ENCODE peak calls at places on chromosomes 6 and 20, in seven cellular contexts. One of them, this sample, is unnamed.

GRCh38 chr6:168007592-168008338 is 10.3 kb downstream of the KIF25 start:
- DNase-seq in HEK293T: no peak
- DNase-seq in WTC11: no peak
- DNase-seq in lower leg skin: peak
- DNase-seq in A549: peak
- DNase-seq in GM12891: no peak
- DNase-seq in AG08396: peak
- DNase-seq in this sample: peak

GRCh38 chr6:39068391-39068790 is 19.8 kb downstream of the GLP1R start:
- DNase-seq in WTC11: no peak
- DNase-seq in lower leg skin: no peak
- DNase-seq in A549: no peak
- DNase-seq in AG08396: no peak
- DNase-seq in HEK293T: no peak
- DNase-seq in GM12891: no peak
- DNase-seq in this sample: no peak

GRCh38 chr6:5550631-5551030 is 289.3 kb downstream of the FARS2 start:
- DNase-seq in WTC11: no peak
- DNase-seq in AG08396: no peak
- DNase-seq in GM12891: no peak
- DNase-seq in HEK293T: no peak
- DNase-seq in A549: no peak
- DNase-seq in lower leg skin: no peak
- DNase-seq in this sample: no peak

GRCh38 chr6:5529015-5529414 is 267.7 kb downstream of the FARS2 start:
- DNase-seq in lower leg skin: no peak
- DNase-seq in GM12891: no peak
- DNase-seq in AG08396: no peak
- DNase-seq in WTC11: no peak
- DNase-seq in A549: no peak
- DNase-seq in HEK293T: no peak
- DNase-seq in this sample: no peak

GRCh38 chr6:88919032-88919431 is 44.4 kb downstream of the RNGTT start:
- DNase-seq in HEK293T: no peak
- DNase-seq in lower leg skin: no peak
- DNase-seq in GM12891: no peak
- DNase-seq in WTC11: no peak
- DNase-seq in A549: no peak
- DNase-seq in AG08396: no peak
- DNase-seq in this sample: no peak

GRCh38 chr20:57124346-57124745 is 142.1 kb downstream of the BMP7 start:
- DNase-seq in lower leg skin: no peak
- DNase-seq in GM12891: no peak
- DNase-seq in A549: no peak
- DNase-seq in AG08396: no peak
- DNase-seq in WTC11: no peak
- DNase-seq in HEK293T: no peak
- DNase-seq in this sample: no peak

GRCh38 chr6:56833127-56833791 is 121.6 kb upstream of the BEND6 start:
- DNase-seq in GM12891: no peak
- DNase-seq in HEK293T: no peak
- DNase-seq in A549: no peak
- DNase-seq in AG08396: no peak
- DNase-seq in WTC11: no peak
- DNase-seq in lower leg skin: no peak
- DNase-seq in this sample: no peak

GRCh38 chr20:61631770-61632169 is 379.7 kb downstream of the CDH4 start:
- DNase-seq in GM12891: no peak
- DNase-seq in WTC11: no peak
- DNase-seq in HEK293T: no peak
- DNase-seq in AG08396: no peak
- DNase-seq in A549: no peak
- DNase-seq in lower leg skin: no peak
- DNase-seq in this sample: no peak

GRCh38 chr6:165671222-165671715 is 8.2 kb upstream of the PDE10A start:
- DNase-seq in A549: no peak
- DNase-seq in WTC11: no peak
- DNase-seq in HEK293T: no peak
- DNase-seq in GM12891: no peak
- DNase-seq in lower leg skin: no peak
- DNase-seq in AG08396: no peak
- DNase-seq in this sample: no peak

GRCh38 chr6:71499667-71500066 is 211.1 kb downstream of the OGFRL1 start:
- DNase-seq in AG08396: no peak
- DNase-seq in A549: no peak
- DNase-seq in GM12891: no peak
- DNase-seq in WTC11: no peak
- DNase-seq in lower leg skin: no peak
- DNase-seq in HEK293T: no peak
- DNase-seq in this sample: no peak

GRCh38 chr6:127786109-127786508 is 114.7 kb downstream of the THEMIS start:
- DNase-seq in WTC11: no peak
- DNase-seq in A549: no peak
- DNase-seq in lower leg skin: no peak
- DNase-seq in GM12891: no peak
- DNase-seq in AG08396: no peak
- DNase-seq in HEK293T: no peak
- DNase-seq in this sample: no peak

GRCh38 chr20:38290829-38291581 is 13.0 kb upstream of the BPI start:
- DNase-seq in GM12891: no peak
- DNase-seq in A549: peak
- DNase-seq in HEK293T: peak
- DNase-seq in lower leg skin: no peak
- DNase-seq in WTC11: peak
- DNase-seq in AG08396: peak
- DNase-seq in this sample: no peak

GRCh38 chr6:98039876-98040605 is 757.0 kb upstream of the MMS22L start:
- DNase-seq in AG08396: no peak
- DNase-seq in A549: no peak
- DNase-seq in lower leg skin: no peak
- DNase-seq in HEK293T: peak
- DNase-seq in WTC11: no peak
- DNase-seq in GM12891: no peak
- DNase-seq in this sample: peak

GRCh38 chr6:146336200-146336599 is 207.4 kb upstream of the RAB32 start:
- DNase-seq in A549: no peak
- DNase-seq in WTC11: no peak
- DNase-seq in AG08396: no peak
- DNase-seq in GM12891: no peak
- DNase-seq in HEK293T: no peak
- DNase-seq in lower leg skin: no peak
- DNase-seq in this sample: no peak

GRCh38 chr6:124989136-124989983 is 27.1 kb downstream of the RNF217 start:
- DNase-seq in lower leg skin: no peak
- DNase-seq in A549: no peak
- DNase-seq in GM12891: no peak
- DNase-seq in AG08396: no peak
- DNase-seq in HEK293T: no peak
- DNase-seq in WTC11: no peak
- DNase-seq in this sample: no peak

GRCh38 chr6:117907600-117908245 is 659 bp downstream of the SLC35F1 start:
- DNase-seq in HEK293T: peak
- DNase-seq in WTC11: peak
- DNase-seq in GM12891: peak
- DNase-seq in AG08396: peak
- DNase-seq in lower leg skin: no peak
- DNase-seq in A549: no peak
- DNase-seq in this sample: no peak

GRCh38 chr6:16731503-16732018 is 29.7 kb downstream of the ATXN1 start:
- DNase-seq in lower leg skin: no peak
- DNase-seq in A549: no peak
- DNase-seq in AG08396: no peak
- DNase-seq in HEK293T: no peak
- DNase-seq in GM12891: peak
- DNase-seq in WTC11: no peak
- DNase-seq in this sample: no peak

GRCh38 chr20:18055261-18055660 is 2.5 kb downstream of the OVOL2 start:
- DNase-seq in GM12891: no peak
- DNase-seq in WTC11: peak
- DNase-seq in lower leg skin: no peak
- DNase-seq in HEK293T: no peak
- DNase-seq in A549: no peak
- DNase-seq in AG08396: no peak
- DNase-seq in this sample: no peak

GRCh38 chr6:30813623-30814136 is 69.3 kb upstream of the IER3 start:
- DNase-seq in WTC11: no peak
- DNase-seq in HEK293T: no peak
- DNase-seq in GM12891: no peak
- DNase-seq in lower leg skin: no peak
- DNase-seq in A549: no peak
- DNase-seq in AG08396: no peak
- DNase-seq in this sample: no peak

GRCh38 chr20:45995213-45996097 is 13.3 kb upstream of the MMP9 start:
- DNase-seq in HEK293T: no peak
- DNase-seq in GM12891: no peak
- DNase-seq in A549: peak
- DNase-seq in WTC11: no peak
- DNase-seq in lower leg skin: no peak
- DNase-seq in AG08396: no peak
- DNase-seq in this sample: peak

GRCh38 chr6:127933137-127933536 is 32.3 kb upstream of the THEMIS start:
- DNase-seq in GM12891: no peak
- DNase-seq in A549: no peak
- DNase-seq in HEK293T: no peak
- DNase-seq in WTC11: no peak
- DNase-seq in AG08396: no peak
- DNase-seq in lower leg skin: no peak
- DNase-seq in this sample: no peak

GRCh38 chr6:1313364-1313754 is 1.5 kb downstream of the FOXQ1 start:
- DNase-seq in WTC11: no peak
- DNase-seq in HEK293T: peak
- DNase-seq in A549: no peak
- DNase-seq in AG08396: peak
- DNase-seq in GM12891: no peak
- DNase-seq in lower leg skin: no peak
- DNase-seq in this sample: no peak

GRCh38 chr6:117615981-117616961 is 14.0 kb upstream of the GOPC start:
- DNase-seq in A549: no peak
- DNase-seq in AG08396: no peak
- DNase-seq in HEK293T: no peak
- DNase-seq in WTC11: peak
- DNase-seq in lower leg skin: no peak
- DNase-seq in GM12891: no peak
- DNase-seq in this sample: no peak

GRCh38 chr6:110951986-110952794 is 6.3 kb upstream of the GTF3C6 start:
- DNase-seq in HEK293T: no peak
- DNase-seq in GM12891: no peak
- DNase-seq in A549: peak
- DNase-seq in WTC11: no peak
- DNase-seq in lower leg skin: no peak
- DNase-seq in AG08396: no peak
- DNase-seq in this sample: no peak

GRCh38 chr20:45229264-45230056 is 8.3 kb downstream of the SEMG2 start:
- DNase-seq in WTC11: peak
- DNase-seq in AG08396: no peak
- DNase-seq in lower leg skin: no peak
- DNase-seq in A549: peak
- DNase-seq in GM12891: peak
- DNase-seq in HEK293T: peak
- DNase-seq in this sample: peak

GRCh38 chr6:51559059-51559458 is 528.4 kb downstream of the PKHD1 start:
- DNase-seq in lower leg skin: no peak
- DNase-seq in A549: no peak
- DNase-seq in AG08396: no peak
- DNase-seq in HEK293T: no peak
- DNase-seq in WTC11: no peak
- DNase-seq in GM12891: no peak
- DNase-seq in this sample: peak

GRCh38 chr6:36863670-36864540 is 10.7 kb downstream of the PPIL1 start:
- DNase-seq in GM12891: no peak
- DNase-seq in lower leg skin: peak
- DNase-seq in WTC11: no peak
- DNase-seq in AG08396: no peak
- DNase-seq in A549: no peak
- DNase-seq in HEK293T: no peak
- DNase-seq in this sample: no peak

GRCh38 chr20:38412877-38413577 is 22.1 kb downstream of the SNHG17 start:
- DNase-seq in GM12891: no peak
- DNase-seq in HEK293T: no peak
- DNase-seq in lower leg skin: peak
- DNase-seq in WTC11: peak
- DNase-seq in AG08396: no peak
- DNase-seq in A549: no peak
- DNase-seq in this sample: no peak

GRCh38 chr20:40682104-40683045 is 6.7 kb downstream of the MAFB start:
- DNase-seq in WTC11: peak
- DNase-seq in lower leg skin: peak
- DNase-seq in HEK293T: no peak
- DNase-seq in AG08396: no peak
- DNase-seq in A549: no peak
- DNase-seq in GM12891: no peak
- DNase-seq in this sample: no peak

GRCh38 chr6:56842602-56843475 is 112.1 kb upstream of the BEND6 start:
- DNase-seq in HEK293T: peak
- DNase-seq in WTC11: peak
- DNase-seq in GM12891: peak
- DNase-seq in AG08396: peak
- DNase-seq in A549: peak
- DNase-seq in lower leg skin: peak
- DNase-seq in this sample: peak

GRCh38 chr6:43951756-43952675 is 175.2 kb downstream of the MRPL14 start:
- DNase-seq in WTC11: no peak
- DNase-seq in HEK293T: no peak
- DNase-seq in AG08396: no peak
- DNase-seq in A549: no peak
- DNase-seq in lower leg skin: no peak
- DNase-seq in GM12891: no peak
- DNase-seq in this sample: no peak

GRCh38 chr20:25297141-25297905 is 49.4 kb downstream of the PYGB start:
- DNase-seq in GM12891: peak
- DNase-seq in HEK293T: no peak
- DNase-seq in AG08396: no peak
- DNase-seq in WTC11: no peak
- DNase-seq in lower leg skin: no peak
- DNase-seq in A549: no peak
- DNase-seq in this sample: no peak

GRCh38 chr20:52049001-52049731 is 142.4 kb downstream of the ZFP64 start:
- DNase-seq in WTC11: peak
- DNase-seq in AG08396: no peak
- DNase-seq in A549: no peak
- DNase-seq in GM12891: no peak
- DNase-seq in lower leg skin: no peak
- DNase-seq in HEK293T: peak
- DNase-seq in this sample: no peak

GRCh38 chr6:26329763-26330511 is 35.1 kb upstream of the BTN3A2 start:
- DNase-seq in GM12891: no peak
- DNase-seq in WTC11: peak
- DNase-seq in A549: peak
- DNase-seq in AG08396: no peak
- DNase-seq in HEK293T: no peak
- DNase-seq in lower leg skin: no peak
- DNase-seq in this sample: peak

GRCh38 chr6:33551538-33551937 is 28.5 kb downstream of the BAK1 start:
- DNase-seq in AG08396: no peak
- DNase-seq in WTC11: no peak
- DNase-seq in A549: no peak
- DNase-seq in lower leg skin: no peak
- DNase-seq in HEK293T: no peak
- DNase-seq in GM12891: no peak
- DNase-seq in this sample: no peak

GRCh38 chr20:42955713-42956112 is 234.0 kb downstream of the PTPRT start:
- DNase-seq in HEK293T: no peak
- DNase-seq in WTC11: no peak
- DNase-seq in lower leg skin: no peak
- DNase-seq in GM12891: no peak
- DNase-seq in A549: no peak
- DNase-seq in AG08396: no peak
- DNase-seq in this sample: no peak

GRCh38 chr20:60304026-60304590 is 345.9 kb downstream of the CDH26 start:
- DNase-seq in AG08396: no peak
- DNase-seq in WTC11: no peak
- DNase-seq in lower leg skin: no peak
- DNase-seq in HEK293T: no peak
- DNase-seq in GM12891: no peak
- DNase-seq in A549: no peak
- DNase-seq in this sample: no peak

This sample was measured in T47D.